ENCODE peak calls at places on chromosomes 4 and X, in five cellular contexts. One of them, this sample, is unnamed.

GRCh38 chrX:150897371-150898319 is 823 bp downstream of the CD99L2 start:
- DNase-seq in transverse colon: peak; percentile 35
- DNase-seq in GM12892: no peak
- DNase-seq in GM12878: no peak
- DNase-seq in endothelial cell of umbilical vein: peak; percentile 62
- DNase-seq in this sample: no peak

GRCh38 chrX:150690126-150690525 is 3.1 kb upstream of the MTMR1 start:
- DNase-seq in transverse colon: no peak
- DNase-seq in GM12878: no peak
- DNase-seq in endothelial cell of umbilical vein: no peak
- DNase-seq in GM12892: no peak
- DNase-seq in this sample: no peak

GRCh38 chrX:38332505-38332904 is 5.2 kb upstream of the RPGR start:
- DNase-seq in GM12878: peak; percentile 26
- DNase-seq in GM12892: no peak
- DNase-seq in endothelial cell of umbilical vein: no peak
- DNase-seq in transverse colon: no peak
- DNase-seq in this sample: no peak

GRCh38 chr4:128287159-128287870 is at the start of gene PGRMC2:
- DNase-seq in GM12892: peak; percentile 84
- DNase-seq in endothelial cell of umbilical vein: no peak
- DNase-seq in transverse colon: peak; percentile 53
- DNase-seq in GM12878: no peak
- DNase-seq in this sample: no peak

GRCh38 chrX:112768563-112768962 is 72.1 kb downstream of the AMOT start:
- DNase-seq in transverse colon: no peak
- DNase-seq in GM12892: no peak
- DNase-seq in endothelial cell of umbilical vein: no peak
- DNase-seq in GM12878: no peak
- DNase-seq in this sample: no peak

GRCh38 chr4:120694973-120695372 is 227.6 kb downstream of the PRDM5 start:
- DNase-seq in transverse colon: peak; percentile 51
- DNase-seq in GM12878: no peak
- DNase-seq in endothelial cell of umbilical vein: peak; percentile 68
- DNase-seq in GM12892: no peak
- DNase-seq in this sample: no peak

GRCh38 chr4:96295143-96295763 is 455.4 kb downstream of the PDHA2 start:
- DNase-seq in GM12878: no peak
- DNase-seq in transverse colon: no peak
- DNase-seq in endothelial cell of umbilical vein: no peak
- DNase-seq in GM12892: no peak
- DNase-seq in this sample: no peak

GRCh38 chrX:54030329-54030728 is 13.9 kb downstream of the PHF8 start:
- DNase-seq in GM12892: no peak
- DNase-seq in GM12878: no peak
- DNase-seq in endothelial cell of umbilical vein: no peak
- DNase-seq in transverse colon: no peak
- DNase-seq in this sample: no peak

GRCh38 chrX:8049827-8050226 is 121.2 kb downstream of the VCX2 start:
- DNase-seq in GM12892: no peak
- DNase-seq in transverse colon: no peak
- DNase-seq in GM12878: no peak
- DNase-seq in endothelial cell of umbilical vein: no peak
- DNase-seq in this sample: no peak

GRCh38 chrX:20116575-20117240 is at the start of gene MAP7D2:
- DNase-seq in GM12892: no peak
- DNase-seq in endothelial cell of umbilical vein: no peak
- DNase-seq in GM12878: no peak
- DNase-seq in transverse colon: no peak
- DNase-seq in this sample: no peak

GRCh38 chr4:134202136-134202535 is 547 bp upstream of the PABPC4L start:
- DNase-seq in GM12892: no peak
- DNase-seq in transverse colon: no peak
- DNase-seq in GM12878: no peak
- DNase-seq in endothelial cell of umbilical vein: no peak
- DNase-seq in this sample: no peak

GRCh38 chr4:107826427-107826980 is 1.8 kb downstream of the SGMS2 start:
- DNase-seq in GM12878: no peak
- DNase-seq in GM12892: no peak
- DNase-seq in endothelial cell of umbilical vein: peak; percentile 48
- DNase-seq in transverse colon: peak; percentile 42
- DNase-seq in this sample: no peak

GRCh38 chr4:107823870-107824366 is 814 bp upstream of the SGMS2 start:
- DNase-seq in transverse colon: no peak
- DNase-seq in GM12878: no peak
- DNase-seq in endothelial cell of umbilical vein: no peak
- DNase-seq in GM12892: no peak
- DNase-seq in this sample: no peak

GRCh38 chr4:107828315-107828714 is 3.6 kb downstream of the SGMS2 start:
- DNase-seq in GM12878: no peak
- DNase-seq in GM12892: no peak
- DNase-seq in endothelial cell of umbilical vein: no peak
- DNase-seq in transverse colon: no peak
- DNase-seq in this sample: no peak

GRCh38 chr4:107825072-107825789 is 499 bp downstream of the SGMS2 start:
- DNase-seq in transverse colon: peak; percentile 58
- DNase-seq in GM12878: no peak
- DNase-seq in endothelial cell of umbilical vein: peak; percentile 65
- DNase-seq in GM12892: peak; percentile 13
- DNase-seq in this sample: no peak

GRCh38 chr4:107824367-107825071 is at the start of gene SGMS2:
- DNase-seq in GM12878: no peak
- DNase-seq in endothelial cell of umbilical vein: peak; percentile 91
- DNase-seq in GM12892: peak; percentile 13
- DNase-seq in transverse colon: peak; percentile 90
- DNase-seq in this sample: peak; percentile 20
- TF ChIP-seq POLR2A in GM12878: no peak
- TF ChIP-seq POLR2A in endothelial cell of umbilical vein: peak; percentile 33
- TF ChIP-seq POLR2A in GM12892: no peak
- TF ChIP-seq POLR2A in transverse colon: peak; percentile 88
- TF ChIP-seq POLR2A in this sample: no peak

DNA sequence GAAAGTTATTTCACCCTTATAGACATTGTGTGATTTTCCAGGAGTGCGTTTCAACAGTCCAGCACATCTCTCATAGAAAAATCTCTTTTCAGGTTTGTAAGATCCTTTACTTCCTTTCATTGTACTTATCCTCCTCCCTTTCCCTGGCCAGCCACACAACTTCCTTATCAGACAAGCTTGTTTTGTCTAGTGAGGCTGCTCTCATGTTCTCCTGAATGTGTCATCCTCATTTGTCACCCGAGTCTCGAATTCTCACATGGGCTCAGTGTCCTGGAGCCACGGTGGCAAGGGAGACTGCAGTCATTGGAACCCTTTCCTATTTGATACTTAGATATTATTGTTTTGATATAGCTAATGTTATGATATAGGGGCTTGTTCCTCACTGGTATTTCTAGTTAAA is 16.9 kb downstream of the SYNPO2 start:
- DNase-seq in GM12892: no peak
- DNase-seq in transverse colon: no peak
- DNase-seq in GM12878: no peak
- DNase-seq in endothelial cell of umbilical vein: peak; percentile 77
- DNase-seq in this sample: no peak
- TF ChIP-seq POLR2AphosphoS5 in GM12892: no peak
- TF ChIP-seq POLR2AphosphoS5 in transverse colon: no peak
- TF ChIP-seq POLR2AphosphoS5 in GM12878: no peak
- TF ChIP-seq POLR2AphosphoS5 in endothelial cell of umbilical vein: no peak
- TF ChIP-seq POLR2AphosphoS5 in this sample: no peak

DNA sequence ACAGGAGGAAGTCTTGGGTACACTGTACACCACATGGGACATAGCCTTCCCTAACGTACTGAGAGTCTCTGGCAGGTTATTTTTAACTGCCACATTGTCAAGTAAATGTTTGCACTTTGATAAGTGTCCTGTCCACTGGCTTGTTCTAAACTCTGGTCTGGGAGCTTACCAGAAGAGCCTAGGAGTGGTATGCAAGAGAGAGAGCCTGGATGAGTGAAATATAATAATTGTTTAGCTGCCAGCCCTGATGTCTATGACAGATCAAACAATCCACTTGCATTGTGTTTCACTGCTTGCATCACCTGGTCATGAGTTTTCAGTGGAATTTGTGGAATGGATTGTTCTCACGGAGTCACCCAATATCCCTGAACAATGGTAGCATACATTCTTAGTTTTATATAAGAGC is 91.6 kb downstream of the SHROOM3 start:
- DNase-seq in GM12878: no peak
- DNase-seq in GM12892: no peak
- DNase-seq in transverse colon: no peak
- DNase-seq in endothelial cell of umbilical vein: no peak
- DNase-seq in this sample: no peak
- TF ChIP-seq POLR2A in GM12878: no peak
- TF ChIP-seq POLR2A in GM12892: no peak
- TF ChIP-seq POLR2A in transverse colon: no peak
- TF ChIP-seq POLR2A in endothelial cell of umbilical vein: no peak
- TF ChIP-seq POLR2A in this sample: no peak

GRCh38 chr4:122700178-122700725 is 32.3 kb upstream of the BBS12 start:
- DNase-seq in transverse colon: peak; percentile 65
- DNase-seq in GM12892: no peak
- DNase-seq in endothelial cell of umbilical vein: no peak
- DNase-seq in GM12878: no peak
- DNase-seq in this sample: no peak
- TF ChIP-seq POLR2AphosphoS5 in transverse colon: peak; percentile 44
- TF ChIP-seq POLR2AphosphoS5 in GM12892: no peak
- TF ChIP-seq POLR2AphosphoS5 in endothelial cell of umbilical vein: no peak
- TF ChIP-seq POLR2AphosphoS5 in GM12878: no peak
- TF ChIP-seq POLR2AphosphoS5 in this sample: no peak

GRCh38 chr4:110163327-110164070 is 34.9 kb downstream of the ELOVL6 start:
- DNase-seq in transverse colon: no peak
- DNase-seq in GM12878: no peak
- DNase-seq in endothelial cell of umbilical vein: no peak
- DNase-seq in GM12892: no peak
- DNase-seq in this sample: no peak

GRCh38 chr4:110164856-110165255 is 33.6 kb downstream of the ELOVL6 start:
- DNase-seq in transverse colon: no peak
- DNase-seq in GM12878: no peak
- DNase-seq in GM12892: no peak
- DNase-seq in endothelial cell of umbilical vein: no peak
- DNase-seq in this sample: no peak

GRCh38 chr4:110164251-110164650 is 34.2 kb downstream of the ELOVL6 start:
- DNase-seq in GM12892: no peak
- DNase-seq in GM12878: no peak
- DNase-seq in endothelial cell of umbilical vein: no peak
- DNase-seq in transverse colon: no peak
- DNase-seq in this sample: no peak

GRCh38 chr4:110160616-110161015 is 37.8 kb downstream of the ELOVL6 start:
- DNase-seq in endothelial cell of umbilical vein: no peak
- DNase-seq in transverse colon: no peak
- DNase-seq in GM12892: no peak
- DNase-seq in GM12878: no peak
- DNase-seq in this sample: no peak

GRCh38 chr4:110165382-110166285 is 32.8 kb downstream of the ELOVL6 start:
- DNase-seq in GM12892: no peak
- DNase-seq in endothelial cell of umbilical vein: peak; percentile 60
- DNase-seq in transverse colon: peak; percentile 57
- DNase-seq in GM12878: no peak
- DNase-seq in this sample: no peak
- TF ChIP-seq POLR2A in GM12892: no peak
- TF ChIP-seq POLR2A in endothelial cell of umbilical vein: no peak
- TF ChIP-seq POLR2A in transverse colon: no peak
- TF ChIP-seq POLR2A in GM12878: no peak
- TF ChIP-seq POLR2A in this sample: no peak

GRCh38 chr4:16034010-16034829 is 49.6 kb downstream of the PROM1 start:
- DNase-seq in GM12892: no peak
- DNase-seq in GM12878: no peak
- DNase-seq in transverse colon: no peak
- DNase-seq in endothelial cell of umbilical vein: peak; percentile 14
- DNase-seq in this sample: no peak
- TF ChIP-seq POLR2AphosphoS5 in GM12892: no peak
- TF ChIP-seq POLR2AphosphoS5 in GM12878: no peak
- TF ChIP-seq POLR2AphosphoS5 in transverse colon: no peak
- TF ChIP-seq POLR2AphosphoS5 in endothelial cell of umbilical vein: no peak
- TF ChIP-seq POLR2AphosphoS5 in this sample: no peak